ENCODE peak calls at places on chromosomes 16 and 17, in five cellular contexts. One of them, this sample, is unnamed.
A peak's percentile ranks its signal among the peaks of the same experiment; 100 is the strongest.

GRCh38 chr17:73168667-73169066 is 3.9 kb downstream of the SSTR2 start:
- DNase-seq in K562: no peak
- DNase-seq in HepG2: no peak
- DNase-seq in GM12878: no peak
- DNase-seq in HEK293T: no peak
- DNase-seq in this sample: no peak

GRCh38 chr17:4625181-4625601 is 16.3 kb downstream of the ALOX15 start:
- DNase-seq in K562: no peak
- DNase-seq in HepG2: no peak
- DNase-seq in HEK293T: no peak
- DNase-seq in GM12878: no peak
- DNase-seq in this sample: no peak

GRCh38 chr17:7296189-7296861 is 1.9 kb upstream of the YBX2 start:
- DNase-seq in GM12878: no peak
- DNase-seq in HEK293T: peak; percentile 92
- DNase-seq in K562: peak; percentile 74
- DNase-seq in HepG2: peak; percentile 56
- DNase-seq in this sample: peak; percentile 92

GRCh38 chr16:11256657-11257130 is 690 bp upstream of the SOCS1 start:
- DNase-seq in HepG2: no peak
- DNase-seq in GM12878: no peak
- DNase-seq in HEK293T: no peak
- DNase-seq in K562: peak; percentile 71
- DNase-seq in this sample: peak; percentile 78

GRCh38 chr16:2963074-2963610 is 933 bp upstream of the KREMEN2 start:
- DNase-seq in HEK293T: no peak
- DNase-seq in GM12878: no peak
- DNase-seq in HepG2: no peak
- DNase-seq in K562: peak; percentile 88
- DNase-seq in this sample: no peak

GRCh38 chr17:40068917-40069750 is 6.4 kb downstream of the THRA start:
- DNase-seq in GM12878: peak; percentile 35
- DNase-seq in HEK293T: peak; percentile 32
- DNase-seq in K562: peak; percentile 65
- DNase-seq in HepG2: no peak
- DNase-seq in this sample: peak; percentile 76

GRCh38 chr16:29848420-29849297 is 14.4 kb downstream of the CDIPT start:
- DNase-seq in K562: peak; percentile 82
- DNase-seq in HEK293T: peak; percentile 93
- DNase-seq in HepG2: peak; percentile 65
- DNase-seq in GM12878: no peak
- DNase-seq in this sample: peak; percentile 83

GRCh38 chr16:47965439-47965838 is 190.4 kb downstream of the ABCC12 start:
- DNase-seq in HEK293T: no peak
- DNase-seq in GM12878: no peak
- DNase-seq in K562: no peak
- DNase-seq in HepG2: no peak
- DNase-seq in this sample: no peak

GRCh38 chr17:66942453-66943264 is 21.8 kb upstream of the CACNG4 start:
- DNase-seq in HEK293T: no peak
- DNase-seq in HepG2: no peak
- DNase-seq in GM12878: no peak
- DNase-seq in K562: no peak
- DNase-seq in this sample: no peak

GRCh38 chr16:23026777-23027362 is 122.4 kb downstream of the USP31 start:
- DNase-seq in HEK293T: peak; percentile 39
- DNase-seq in K562: no peak
- DNase-seq in HepG2: peak; percentile 37
- DNase-seq in GM12878: no peak
- DNase-seq in this sample: no peak

GRCh38 chr16:12061336-12062055 is 85.0 kb downstream of the SNX29 start:
- DNase-seq in GM12878: no peak
- DNase-seq in HEK293T: no peak
- DNase-seq in HepG2: no peak
- DNase-seq in K562: peak; percentile 4
- DNase-seq in this sample: no peak

GRCh38 chr17:65800655-65801054 is 239.2 kb upstream of the AXIN2 start:
- DNase-seq in K562: no peak
- DNase-seq in HEK293T: no peak
- DNase-seq in GM12878: no peak
- DNase-seq in HepG2: no peak
- DNase-seq in this sample: no peak

GRCh38 chr16:85615014-85615851 is 2.1 kb downstream of the GSE1 start:
- DNase-seq in GM12878: no peak
- DNase-seq in HepG2: peak; percentile 79
- DNase-seq in K562: no peak
- DNase-seq in HEK293T: no peak
- DNase-seq in this sample: no peak

GRCh38 chr16:4411684-4412083 is 4.7 kb downstream of the CORO7 start:
- DNase-seq in K562: no peak
- DNase-seq in GM12878: no peak
- DNase-seq in HepG2: no peak
- DNase-seq in HEK293T: no peak
- DNase-seq in this sample: peak; percentile 37

GRCh38 chr17:2483084-2483483 is 28.6 kb downstream of the METTL16 start:
- DNase-seq in HEK293T: no peak
- DNase-seq in K562: no peak
- DNase-seq in HepG2: no peak
- DNase-seq in GM12878: no peak
- DNase-seq in this sample: no peak

GRCh38 chr16:69112285-69113129 is 7.1 kb downstream of the HAS3 start:
- DNase-seq in HepG2: peak; percentile 62
- DNase-seq in GM12878: no peak
- DNase-seq in HEK293T: peak; percentile 84
- DNase-seq in K562: peak; percentile 80
- DNase-seq in this sample: peak; percentile 82

GRCh38 chr17:82892869-82893565 is 53.2 kb upstream of the ZNF750 start:
- DNase-seq in GM12878: no peak
- DNase-seq in HEK293T: no peak
- DNase-seq in HepG2: no peak
- DNase-seq in K562: no peak
- DNase-seq in this sample: no peak

GRCh38 chr16:4372315-4372577 is 598 bp downstream of the VASN start:
- DNase-seq in HepG2: no peak
- DNase-seq in GM12878: no peak
- DNase-seq in HEK293T: no peak
- DNase-seq in K562: no peak
- DNase-seq in this sample: no peak

GRCh38 chr17:2064980-2065785 is 10.3 kb downstream of the HIC1 start:
- DNase-seq in HepG2: no peak
- DNase-seq in GM12878: no peak
- DNase-seq in HEK293T: peak; percentile 73
- DNase-seq in K562: peak; percentile 72
- DNase-seq in this sample: peak; percentile 66

GRCh38 chr17:41636652-41637051 is 12.3 kb upstream of the KRT17 start:
- DNase-seq in HepG2: no peak
- DNase-seq in GM12878: no peak
- DNase-seq in K562: no peak
- DNase-seq in HEK293T: no peak
- DNase-seq in this sample: no peak

GRCh38 chr16:76749780-76750375 is 441.1 kb upstream of the MON1B start:
- DNase-seq in GM12878: no peak
- DNase-seq in K562: no peak
- DNase-seq in HepG2: no peak
- DNase-seq in HEK293T: no peak
- DNase-seq in this sample: no peak

GRCh38 chr17:60047590-60047989 is 31.1 kb downstream of the HEATR6 start:
- DNase-seq in HepG2: no peak
- DNase-seq in HEK293T: no peak
- DNase-seq in GM12878: no peak
- DNase-seq in K562: no peak
- DNase-seq in this sample: no peak

GRCh38 chr17:12856451-12856850 is 67.2 kb downstream of the ARHGAP44 start:
- DNase-seq in K562: no peak
- DNase-seq in HepG2: no peak
- DNase-seq in GM12878: no peak
- DNase-seq in HEK293T: no peak
- DNase-seq in this sample: no peak

GRCh38 chr17:12549499-12549901 is 116.2 kb upstream of the MYOCD start:
- DNase-seq in HepG2: no peak
- DNase-seq in HEK293T: no peak
- DNase-seq in GM12878: no peak
- DNase-seq in K562: no peak
- DNase-seq in this sample: no peak

GRCh38 chr17:56440391-56440790 is 153.1 kb upstream of the NOG start:
- DNase-seq in HepG2: no peak
- DNase-seq in K562: no peak
- DNase-seq in HEK293T: no peak
- DNase-seq in GM12878: no peak
- DNase-seq in this sample: no peak

GRCh38 chr17:63395075-63395815 is 50.9 kb downstream of the CYB561 start:
- DNase-seq in HepG2: no peak
- DNase-seq in K562: no peak
- DNase-seq in GM12878: no peak
- DNase-seq in HEK293T: no peak
- DNase-seq in this sample: no peak

GRCh38 chr17:81576621-81577277 is 24.6 kb upstream of the FAAP100 start:
- DNase-seq in GM12878: no peak
- DNase-seq in HepG2: peak; percentile 89
- DNase-seq in K562: no peak
- DNase-seq in HEK293T: no peak
- DNase-seq in this sample: no peak

GRCh38 chr16:67430504-67431076 is 331 bp upstream of the HSD11B2 start:
- DNase-seq in HepG2: peak; percentile 77
- DNase-seq in GM12878: no peak
- DNase-seq in HEK293T: peak; percentile 60
- DNase-seq in K562: peak; percentile 54
- DNase-seq in this sample: peak; percentile 68

GRCh38 chr16:67432491-67432890 is 1.6 kb downstream of the HSD11B2 start:
- DNase-seq in K562: no peak
- DNase-seq in GM12878: no peak
- DNase-seq in HepG2: no peak
- DNase-seq in HEK293T: no peak
- DNase-seq in this sample: no peak

GRCh38 chr16:67429799-67430503 is 970 bp upstream of the HSD11B2 start:
- DNase-seq in HEK293T: no peak
- DNase-seq in GM12878: no peak
- DNase-seq in K562: no peak
- DNase-seq in HepG2: no peak
- DNase-seq in this sample: no peak

GRCh38 chr16:67431805-67432476 is 1.0 kb downstream of the HSD11B2 start:
- DNase-seq in HEK293T: no peak
- DNase-seq in HepG2: no peak
- DNase-seq in K562: peak; percentile 30
- DNase-seq in GM12878: no peak
- DNase-seq in this sample: peak; percentile 51

GRCh38 chr16:67431077-67431804 is at the start of gene HSD11B2:
- DNase-seq in HEK293T: peak; percentile 65
- DNase-seq in K562: peak; percentile 89
- DNase-seq in GM12878: no peak
- DNase-seq in HepG2: no peak
- DNase-seq in this sample: peak; percentile 93
- TF ChIP-seq FOXM1 in HEK293T: no peak
- TF ChIP-seq FOXM1 in K562: no peak
- TF ChIP-seq FOXM1 in GM12878: no peak
- TF ChIP-seq FOXM1 in HepG2: peak; percentile 9
- TF ChIP-seq FOXM1 in this sample: no peak

GRCh38 chr17:18038149-18038850 is 668 bp downstream of the ATPAF2 start:
- DNase-seq in HEK293T: no peak
- DNase-seq in HepG2: no peak
- DNase-seq in K562: no peak
- DNase-seq in GM12878: no peak
- DNase-seq in this sample: no peak
- TF ChIP-seq FOXM1 in HEK293T: no peak
- TF ChIP-seq FOXM1 in HepG2: no peak
- TF ChIP-seq FOXM1 in K562: no peak
- TF ChIP-seq FOXM1 in GM12878: no peak
- TF ChIP-seq FOXM1 in this sample: no peak

DNA sequence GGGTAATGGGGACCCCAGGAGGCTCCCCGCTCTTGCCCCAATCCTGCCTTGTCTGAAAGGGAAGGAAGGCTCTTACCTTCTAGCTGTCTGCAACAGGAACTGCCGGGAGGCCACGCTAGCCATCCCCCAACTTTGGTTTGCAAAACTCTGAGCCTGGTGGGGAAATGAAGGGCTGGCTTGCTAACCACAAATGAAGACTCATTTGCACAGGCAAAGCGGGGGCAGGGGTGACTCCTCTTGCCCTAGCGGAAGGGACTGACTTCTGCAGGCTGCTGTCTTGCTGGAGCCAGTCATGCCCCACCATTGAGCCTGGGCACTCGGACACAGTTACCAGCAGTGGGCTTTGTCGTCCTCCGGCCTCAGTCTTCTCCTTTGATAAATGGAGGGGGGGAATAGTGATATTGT is 52.6 kb downstream of the PLCG2 start:
- DNase-seq in HepG2: no peak
- DNase-seq in K562: no peak
- DNase-seq in GM12878: peak; percentile 82
- DNase-seq in HEK293T: no peak
- DNase-seq in this sample: no peak
- TF ChIP-seq FOXM1 in HepG2: no peak
- TF ChIP-seq FOXM1 in K562: no peak
- TF ChIP-seq FOXM1 in GM12878: peak; percentile 68
- TF ChIP-seq FOXM1 in HEK293T: no peak
- TF ChIP-seq FOXM1 in this sample: no peak

DNA sequence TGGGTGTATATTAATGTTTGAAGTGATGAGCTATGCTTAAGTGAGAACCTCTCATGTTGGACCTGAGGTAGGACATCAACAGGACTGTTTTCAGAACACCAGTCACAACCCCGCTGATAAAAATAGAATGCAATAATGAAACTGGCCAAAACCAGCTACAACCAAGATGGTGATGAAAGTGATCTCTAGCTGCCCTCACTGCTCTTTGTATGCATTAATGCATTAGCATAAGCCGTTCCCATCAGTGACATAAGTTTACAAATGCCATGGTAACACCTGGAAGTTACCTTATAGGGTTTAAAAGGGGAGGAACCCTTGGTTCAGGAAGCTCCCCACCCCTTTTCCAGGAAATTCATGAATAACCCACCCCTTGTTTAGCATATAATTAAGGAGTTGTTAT is 672.5 kb upstream of the EEF2KMT start:
- DNase-seq in GM12878: no peak
- DNase-seq in HepG2: no peak
- DNase-seq in K562: no peak
- DNase-seq in HEK293T: no peak
- DNase-seq in this sample: no peak
- TF ChIP-seq FOXM1 in GM12878: no peak
- TF ChIP-seq FOXM1 in HepG2: no peak
- TF ChIP-seq FOXM1 in K562: no peak
- TF ChIP-seq FOXM1 in HEK293T: no peak
- TF ChIP-seq FOXM1 in this sample: no peak

GRCh38 chr17:27256225-27257030 is 37.5 kb upstream of the WSB1 start:
- DNase-seq in GM12878: no peak
- DNase-seq in HEK293T: no peak
- DNase-seq in HepG2: peak; percentile 72
- DNase-seq in K562: no peak
- DNase-seq in this sample: no peak
- TF ChIP-seq FOXM1 in GM12878: no peak
- TF ChIP-seq FOXM1 in HEK293T: no peak
- TF ChIP-seq FOXM1 in HepG2: no peak
- TF ChIP-seq FOXM1 in K562: no peak
- TF ChIP-seq FOXM1 in this sample: no peak

DNA sequence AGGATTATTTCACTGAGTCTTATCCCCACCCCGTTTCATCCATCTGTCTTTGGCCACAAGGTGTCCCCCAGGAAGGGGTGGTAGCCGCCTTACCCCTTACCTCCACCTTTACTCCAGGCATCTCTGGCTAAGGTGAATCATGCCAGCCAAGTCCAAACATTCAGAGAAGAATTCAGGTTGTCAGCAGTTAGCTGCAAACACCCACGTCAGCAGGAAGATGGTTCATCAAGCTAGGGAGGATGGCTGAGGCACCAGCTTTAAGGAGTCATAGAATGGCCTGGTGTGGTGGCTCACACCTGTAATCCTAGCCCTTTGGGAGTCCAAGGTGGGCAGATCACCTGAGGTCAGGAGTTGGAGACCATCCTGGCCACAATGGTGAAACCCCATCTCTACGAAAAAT is 61.0 kb downstream of the RBFOX1 start:
- DNase-seq in HepG2: no peak
- DNase-seq in K562: no peak
- DNase-seq in HEK293T: no peak
- DNase-seq in GM12878: no peak
- DNase-seq in this sample: no peak
- TF ChIP-seq FOXM1 in HepG2: no peak
- TF ChIP-seq FOXM1 in K562: no peak
- TF ChIP-seq FOXM1 in HEK293T: no peak
- TF ChIP-seq FOXM1 in GM12878: no peak
- TF ChIP-seq FOXM1 in this sample: no peak